ENCODE peak calls at places on chromosomes 2 and 18, in six cellular contexts. C is IMR-90, K is osteocyte, J is colonic mucosa, U is lower lobe of right lung, W is endothelial cell. L is an unnamed sample.

GRCh38 chr2:237931205-237931721 is 35.6 kb upstream of the UBE2F start:
- DNase-seq in U (no peak), K (no peak), W (no peak), C (peak; percentile 92), J (no peak), L (no peak)

GRCh38 chr2:237556773-237557632 is 9.4 kb upstream of the PRLH start:
- DNase-seq in U (no peak), K (no peak), C (peak; percentile 12), J (no peak), W (no peak), L (no peak)

GRCh38 chr2:62718225-62718822 is 12.8 kb downstream of the EHBP1 start:
- DNase-seq in U (no peak), W (no peak), K (no peak), J (no peak), C (no peak), L (no peak)

GRCh38 chr2:226995625-226996041 is 159.8 kb downstream of the RHBDD1 start:
- DNase-seq in K (no peak), U (no peak), J (no peak), C (peak; percentile 77), W (no peak), L (no peak)

GRCh38 chr2:117299451-117299850 is 515.0 kb upstream of the DDX18 start:
- DNase-seq in K (no peak), J (no peak), W (no peak), U (no peak), C (no peak), L (no peak)

GRCh38 chr18:58362829-58363231 is 266.1 kb downstream of the ALPK2 start:
- DNase-seq in K (no peak), U (no peak), J (no peak), C (peak; percentile 51), W (no peak), L (no peak)

GRCh38 chr2:119252186-119253113 is 28.8 kb downstream of the STEAP3 start:
- DNase-seq in W (no peak), U (no peak), J (no peak), K (no peak), C (peak; percentile 97), L (no peak)

GRCh38 chr18:23943903-23944624 is 70.5 kb upstream of the TTC39C start:
- DNase-seq in W (no peak), U (no peak), K (no peak), J (no peak), C (peak; percentile 90), L (no peak)

GRCh38 chr18:36744261-36744876 is 84.4 kb downstream of the TPGS2 start:
- DNase-seq in U (no peak), C (peak; percentile 72), W (no peak), J (no peak), K (no peak), L (no peak)

GRCh38 chr18:59198215-59198614 is 21.7 kb upstream of the GRP start:
- DNase-seq in K (no peak), J (no peak), W (no peak), C (no peak), U (no peak), L (no peak)

GRCh38 chr2:183665976-183666375 is 541.7 kb downstream of the NUP35 start:
- DNase-seq in U (no peak), K (no peak), J (no peak), W (no peak), C (no peak), L (no peak)

GRCh38 chr2:68099260-68099659 is 36.5 kb upstream of the C1D start:
- DNase-seq in W (no peak), K (no peak), J (no peak), C (no peak), U (no peak), L (no peak)

GRCh38 chr2:189020179-189020578 is 46.0 kb downstream of the COL3A1 start:
- DNase-seq in K (no peak), W (no peak), U (no peak), C (no peak), J (no peak), L (no peak)

GRCh38 chr2:216634317-216635148 is 1.3 kb downstream of the IGFBP2 start:
- DNase-seq in W (no peak), J (no peak), U (no peak), K (no peak), C (no peak), L (no peak)

GRCh38 chr2:208165059-208165458 is 1.7 kb upstream of the CRYGA start:
- DNase-seq in K (no peak), J (no peak), U (no peak), C (no peak), W (no peak), L (no peak)

GRCh38 chr2:209044307-209044706 is 379.5 kb upstream of the MAP2 start:
- DNase-seq in K (no peak), U (no peak), W (no peak), J (no peak), C (no peak), L (no peak)

GRCh38 chr2:108918941-108919341 is 70.1 kb downstream of the EDAR start:
- DNase-seq in C (no peak), W (no peak), J (no peak), K (no peak), U (no peak), L (no peak)

GRCh38 chr2:8303322-8303832 is 378.5 kb upstream of the ID2 start:
- DNase-seq in U (peak; percentile 88), W (no peak), K (peak; percentile 70), C (no peak), J (peak; percentile 54), L (peak; percentile 77)

GRCh38 chr2:22377251-22377650 is 1007.7 kb upstream of the KLHL29 start:
- DNase-seq in J (no peak), U (no peak), K (no peak), C (no peak), W (no peak), L (no peak)

GRCh38 chr2:215435261-215435808 is 533 bp downstream of the FN1 start:
- DNase-seq in U (peak; percentile 53), W (peak; percentile 50), C (no peak), K (no peak), J (no peak), L (no peak)

GRCh38 chr2:96821113-96821512 is 5.0 kb downstream of the CNNM3 start:
- DNase-seq in K (no peak), U (no peak), C (no peak), J (no peak), W (no peak), L (no peak)

GRCh38 chr18:4144201-4144600 is 310.9 kb downstream of the DLGAP1 start:
- DNase-seq in C (no peak), K (no peak), W (no peak), J (no peak), U (no peak), L (no peak)
- TF ChIP-seq CTCF in C (no peak), K (no peak), W (no peak), J (no peak), U (no peak), L (no peak)

GRCh38 chr2:222797308-222797707 is 63.5 kb upstream of the ACSL3 start:
- DNase-seq in K (no peak), J (no peak), W (no peak), C (peak; percentile 34), U (no peak), L (no peak)
- TF ChIP-seq CTCF in K (peak; percentile 50), J (no peak), W (no peak), C (peak; percentile 47), U (peak; percentile 46), L (peak; percentile 32)

GRCh38 chr2:223614534-223614933 is 12.4 kb upstream of the SCG2 start:
- DNase-seq in U (no peak), W (no peak), K (no peak), J (no peak), C (no peak), L (no peak)

GRCh38 chr2:223618172-223619035 is 16.2 kb upstream of the SCG2 start:
- DNase-seq in U (no peak), J (no peak), W (peak; percentile 14), K (no peak), C (no peak), L (no peak)

GRCh38 chr2:223612501-223612900 is 10.3 kb upstream of the SCG2 start:
- DNase-seq in K (no peak), C (no peak), W (no peak), U (no peak), J (no peak), L (no peak)

GRCh38 chr2:223611061-223611460 is 8.9 kb upstream of the SCG2 start:
- DNase-seq in K (no peak), C (no peak), J (no peak), W (no peak), U (no peak), L (no peak)

DNA sequence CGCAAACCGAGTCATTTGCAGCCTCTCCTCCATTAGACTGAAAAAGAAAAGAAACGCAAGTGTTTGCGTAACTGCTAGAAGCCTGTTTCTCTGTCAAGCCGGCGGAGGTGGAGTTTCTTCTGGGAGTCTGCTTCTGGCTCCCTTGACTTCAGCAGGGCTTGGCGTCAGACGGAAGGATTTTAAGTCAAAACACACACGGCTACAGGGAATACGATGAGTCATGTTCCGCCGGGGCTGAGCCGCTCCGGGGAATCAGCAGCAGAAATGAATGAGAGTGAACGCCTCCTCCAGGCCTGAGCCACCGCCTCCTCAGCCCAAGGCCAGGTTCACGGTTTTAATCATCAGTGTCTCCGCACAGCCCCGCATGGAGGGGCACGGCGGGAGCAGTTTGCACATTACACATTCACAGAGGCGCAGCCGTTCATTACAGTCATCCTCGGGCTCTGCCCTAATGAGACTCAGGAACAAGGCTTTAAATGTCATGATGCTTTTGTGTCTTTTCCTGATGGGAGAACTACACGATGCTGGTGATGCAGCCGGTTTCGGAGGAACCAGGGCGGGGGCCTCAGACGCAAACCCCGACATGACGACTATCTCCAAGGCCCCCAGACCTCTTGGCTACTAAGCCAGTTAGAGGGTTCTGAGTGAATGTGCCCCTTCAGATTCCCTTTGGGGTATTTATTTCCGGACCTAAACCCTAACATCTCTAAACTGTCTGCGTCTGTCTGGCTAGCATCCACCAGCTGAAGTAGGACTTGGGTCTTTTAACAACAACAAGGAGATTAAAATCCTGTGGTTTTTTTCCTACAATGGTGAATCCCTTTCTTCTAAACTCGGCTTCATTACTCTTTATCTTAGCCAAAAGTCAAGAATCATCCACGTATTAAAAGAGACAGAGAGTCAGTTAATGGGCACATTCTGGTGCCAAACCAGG is 11.1 kb upstream of the SCG2 start:
- DNase-seq in C (peak; percentile 99), W (peak; percentile 41), U (peak; percentile 68), J (peak; percentile 52), K (peak; percentile 91), L (no peak)
- TF ChIP-seq CTCF in C (peak; percentile 24), W (no peak), U (no peak), J (no peak), K (peak; percentile 24), L (no peak)

DNA sequence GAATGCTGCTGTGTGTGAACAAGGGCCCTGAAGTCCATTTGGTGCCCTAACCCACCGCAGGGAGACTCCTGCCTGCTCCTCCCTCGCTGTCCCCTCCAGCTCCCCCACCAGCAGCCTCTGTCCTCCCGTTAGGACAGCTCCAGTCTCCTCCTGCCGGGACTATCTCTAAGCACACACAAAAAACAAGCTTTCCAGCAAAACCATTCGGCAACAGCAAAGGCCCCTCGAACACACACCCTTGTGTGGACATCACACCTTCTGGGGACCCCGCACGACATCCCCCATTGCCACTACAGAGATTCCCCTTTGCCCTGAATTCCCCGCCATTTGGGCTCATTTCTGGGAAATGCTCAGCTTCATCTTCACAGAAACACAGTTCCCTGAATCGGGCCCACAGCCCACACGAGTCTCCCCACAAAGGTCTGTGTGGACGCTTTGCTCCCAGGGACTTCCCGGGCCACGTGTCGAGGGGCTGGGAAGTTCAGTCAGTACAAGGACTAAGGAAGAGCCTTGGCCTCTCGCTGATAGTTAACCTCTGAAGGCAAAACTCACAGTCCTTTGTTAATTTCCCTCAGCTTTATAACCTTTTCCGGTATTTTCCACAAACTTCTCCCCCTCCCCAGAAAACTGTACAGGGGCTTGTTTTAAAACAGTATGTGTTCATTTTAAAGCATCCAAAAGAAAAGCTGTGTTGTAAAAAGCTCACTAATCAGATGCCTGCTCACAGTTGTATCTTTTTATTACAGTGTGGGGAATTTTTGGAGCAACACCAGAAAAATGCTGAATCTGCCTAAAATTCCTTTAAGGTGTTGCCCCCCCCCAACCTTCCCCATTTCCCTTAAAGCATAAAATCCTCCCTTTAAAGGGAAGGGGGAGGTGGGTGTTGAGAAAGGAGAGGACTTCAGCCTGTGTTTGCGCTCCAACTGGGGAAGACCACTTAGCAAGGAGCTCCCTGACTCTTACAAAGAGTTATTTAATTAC is 25.9 kb downstream of the SMAD7 start:
- DNase-seq in C (no peak), J (peak; percentile 33), K (no peak), U (no peak), W (no peak), L (no peak)
- TF ChIP-seq CTCF in C (no peak), J (no peak), K (peak; percentile 10), U (no peak), W (no peak), L (no peak)